ENCODE peak calls at places on chromosomes 4 and X, in ten cellular contexts. G is lower lobe of right lung; B is A549; Y is NCI-H2029 treated with DMSO at 0.1 percent for 48 hours; V is EL; P is stimulated activated CD4-positive, alpha-beta T cell treated with anti-CD3 and anti-CD28 coated beads, Interleukin-2, amount 100 ng/mL, for 48 hours; O is body of pancreas; S is midbrain; F is caudate nucleus; K is AG04450. J is an unnamed sample.

GRCh38 chr4:177339794-177340374 is 30.2 kb downstream of the NEIL3 start:
- DNase-seq in G (no peak), B (peak; percentile 26), Y (no peak), V (peak; percentile 45), P (no peak), O (no peak), S (no peak), F (no peak), K (peak; percentile 8), J (peak; percentile 5)

GRCh38 chr4:116926631-116927295 is 158.6 kb downstream of the TRAM1L1 start:
- DNase-seq in G (no peak), B (no peak), Y (no peak), V (no peak), P (no peak), O (no peak), S (no peak), F (no peak), K (no peak), J (no peak)

GRCh38 chrX:19332983-19333382 is 10.7 kb upstream of the PDHA1 start:
- DNase-seq in G (no peak), B (no peak), Y (no peak), V (peak; percentile 8), P (no peak), O (no peak), S (no peak), F (no peak), K (no peak), J (no peak)

GRCh38 chrX:56783450-56783831 is 54.4 kb downstream of the NBDY start:
- DNase-seq in G (no peak), B (no peak), Y (no peak), V (no peak), P (no peak), O (no peak), S (peak; percentile 89), F (peak; percentile 11), K (no peak), J (no peak)

GRCh38 chr4:6778435-6778834 is 4.1 kb upstream of the KIAA0232 start:
- DNase-seq in G (no peak), B (no peak), Y (no peak), V (no peak), P (no peak), O (no peak), S (no peak), F (no peak), K (no peak), J (no peak)

GRCh38 chr4:34824515-34824914 is 1419.8 kb downstream of the ARAP2 start:
- DNase-seq in G (no peak), B (no peak), Y (no peak), V (no peak), P (no peak), O (no peak), S (no peak), F (no peak), K (no peak), J (no peak)

GRCh38 chr4:105966046-105966445 is 70.8 kb downstream of the NPNT start:
- DNase-seq in G (no peak), B (no peak), Y (no peak), V (peak; percentile 84), P (no peak), O (no peak), S (no peak), F (no peak), K (peak; percentile 1), J (no peak)

GRCh38 chrX:8879750-8880149 is 78.6 kb upstream of the FAM9A start:
- DNase-seq in G (peak; percentile 24), B (peak; percentile 26), Y (no peak), V (peak; percentile 21), P (peak; percentile 3), O (peak; percentile 4), S (no peak), F (no peak), K (no peak), J (no peak)

GRCh38 chrX:24321741-24322395 is 8.0 kb upstream of the SUPT20HL2 start:
- DNase-seq in G (no peak), B (no peak), Y (no peak), V (no peak), P (no peak), O (no peak), S (no peak), F (no peak), K (no peak), J (no peak)

GRCh38 chrX:126836195-126836594 is 16.7 kb downstream of the PRR32 start:
- DNase-seq in G (no peak), B (no peak), Y (peak; percentile 18), V (no peak), P (no peak), O (no peak), S (peak; percentile 48), F (no peak), K (no peak), J (no peak)

GRCh38 chr4:36187723-36188333 is 56.5 kb downstream of the ARAP2 start:
- DNase-seq in G (no peak), B (peak; percentile 20), Y (no peak), V (no peak), P (no peak), O (no peak), S (no peak), F (no peak), K (no peak), J (peak; percentile 49)

GRCh38 chrX:48531359-48531954 is 8.1 kb upstream of the TBC1D25 start:
- DNase-seq in G (no peak), B (peak; percentile 70), Y (no peak), V (peak; percentile 65), P (no peak), O (no peak), S (no peak), F (no peak), K (no peak), J (no peak)

GRCh38 chr4:37223732-37224131 is 20.8 kb upstream of the NWD2 start:
- DNase-seq in G (no peak), B (no peak), Y (no peak), V (no peak), P (no peak), O (no peak), S (no peak), F (no peak), K (no peak), J (no peak)

GRCh38 chr4:14835288-14835687 is 167.0 kb upstream of the CPEB2 start:
- DNase-seq in G (no peak), B (no peak), Y (no peak), V (no peak), P (no peak), O (no peak), S (no peak), F (no peak), K (no peak), J (no peak)

GRCh38 chr4:179803857-179804256 is 2361.6 kb upstream of the AGA start:
- DNase-seq in G (no peak), B (peak; percentile 3), Y (no peak), V (no peak), P (no peak), O (no peak), S (no peak), F (no peak), K (no peak), J (no peak)

GRCh38 chr4:57113870-57114269 is 3.7 kb upstream of the IGFBP7 start:
- DNase-seq in G (no peak), B (no peak), Y (no peak), V (no peak), P (no peak), O (no peak), S (no peak), F (no peak), K (no peak), J (no peak)

GRCh38 chr4:81818385-81818784 is 346.7 kb upstream of the RASGEF1B start:
- DNase-seq in G (no peak), B (no peak), Y (no peak), V (no peak), P (no peak), O (no peak), S (no peak), F (no peak), K (no peak), J (no peak)

GRCh38 chrX:112947981-112948380 is 107.3 kb upstream of the AMOT start:
- DNase-seq in G (no peak), B (no peak), Y (no peak), V (no peak), P (no peak), O (no peak), S (no peak), F (no peak), K (no peak), J (no peak)

J was measured in NCI-H446 treated with DMSO at 0.1 percent for 48 hours.